ENCODE peak calls at places on chromosomes 2 and 18, in four cellular contexts. One of them, this sample, is unnamed. For H3K79me2, the result is how much of the 10 kb centered on the place peaks cover.

GRCh38 chr2:136920652-136921333 is 155.4 kb downstream of the THSD7B start:
- DNase-seq in trophoblast cell: no peak
- DNase-seq in H9: peak
- DNase-seq in H1: no peak
- DNase-seq in this sample: no peak

GRCh38 chr2:241855245-241855887 is 3.3 kb downstream of the PDCD1 start:
- DNase-seq in H9: no peak
- DNase-seq in H1: no peak
- DNase-seq in trophoblast cell: no peak
- DNase-seq in this sample: no peak

GRCh38 chr2:181461056-181461630 is 4.0 kb downstream of the ITGA4 start:
- DNase-seq in H1: no peak
- DNase-seq in H9: no peak
- DNase-seq in trophoblast cell: no peak
- DNase-seq in this sample: no peak

GRCh38 chr2:150259746-150260145 is 227.7 kb downstream of the RND3 start:
- DNase-seq in H9: no peak
- DNase-seq in H1: no peak
- DNase-seq in trophoblast cell: no peak
- DNase-seq in this sample: peak

GRCh38 chr18:2656237-2657042 is 914 bp downstream of the SMCHD1 start:
- DNase-seq in H1: no peak
- DNase-seq in trophoblast cell: peak
- DNase-seq in H9: peak
- DNase-seq in this sample: peak

GRCh38 chr2:233419626-233420431 is 65.5 kb downstream of the DGKD start:
- DNase-seq in H1: no peak
- DNase-seq in trophoblast cell: no peak
- DNase-seq in H9: no peak
- DNase-seq in this sample: peak

GRCh38 chr2:127106998-127107621 is at the start of gene BIN1:
- DNase-seq in H9: peak
- DNase-seq in H1: peak
- DNase-seq in trophoblast cell: peak
- DNase-seq in this sample: peak

GRCh38 chr18:24446953-24447537 is 13.4 kb upstream of the HRH4 start:
- DNase-seq in trophoblast cell: no peak
- DNase-seq in H9: no peak
- DNase-seq in H1: no peak
- DNase-seq in this sample: no peak

GRCh38 chr2:159096896-159097295 is 128.5 kb downstream of the TANC1 start:
- DNase-seq in H9: no peak
- DNase-seq in trophoblast cell: no peak
- DNase-seq in H1: no peak
- DNase-seq in this sample: no peak

GRCh38 chr2:102778260-102778659 is 16.4 kb downstream of the TMEM182 start:
- DNase-seq in H9: no peak
- DNase-seq in H1: no peak
- DNase-seq in trophoblast cell: no peak
- DNase-seq in this sample: no peak

GRCh38 chr2:233513953-233514655 is 52.5 kb downstream of the USP40 start:
- DNase-seq in H1: no peak
- DNase-seq in trophoblast cell: no peak
- DNase-seq in H9: no peak
- DNase-seq in this sample: no peak

GRCh38 chr2:176356251-176356650 is 87.0 kb downstream of the MTX2 start:
- DNase-seq in trophoblast cell: no peak
- DNase-seq in H1: no peak
- DNase-seq in H9: no peak
- DNase-seq in this sample: no peak

GRCh38 chr2:220744861-220745260 is 827.2 kb downstream of the EPHA4 start:
- DNase-seq in H9: no peak
- DNase-seq in H1: no peak
- DNase-seq in trophoblast cell: no peak
- DNase-seq in this sample: no peak

GRCh38 chr2:211216221-211216620 is 659.8 kb downstream of the CPS1 start:
- DNase-seq in H9: no peak
- DNase-seq in H1: no peak
- DNase-seq in trophoblast cell: peak
- DNase-seq in this sample: peak

GRCh38 chr2:195998070-195998469 is 70.6 kb downstream of the DNAH7 start:
- DNase-seq in H9: no peak
- DNase-seq in H1: no peak
- DNase-seq in trophoblast cell: no peak
- DNase-seq in this sample: no peak

GRCh38 chr2:30695749-30696148 is 111.5 kb downstream of the CAPN13 start:
- DNase-seq in H1: no peak
- DNase-seq in H9: no peak
- DNase-seq in trophoblast cell: no peak
- DNase-seq in this sample: no peak
- H2BK120ac ChIP-seq in H1: no peak
- H2BK120ac ChIP-seq in H9: no peak
- H2BK120ac ChIP-seq in trophoblast cell: no peak
- H2BK120ac ChIP-seq in this sample: no peak

GRCh38 chr2:179859523-179859922 is 1.9 kb downstream of the ZNF385B start:
- DNase-seq in trophoblast cell: no peak
- DNase-seq in H1: no peak
- DNase-seq in H9: no peak
- DNase-seq in this sample: no peak
- H3K79me2 ChIP-seq in trophoblast cell: under half
- H3K79me2 ChIP-seq in H1: under half
- H3K79me2 ChIP-seq in H9: under half
- H3K79me2 ChIP-seq in this sample: under half

GRCh38 chr18:21805771-21806366 is 65.3 kb downstream of the MIB1 start:
- DNase-seq in H1: no peak
- DNase-seq in H9: no peak
- DNase-seq in trophoblast cell: no peak
- DNase-seq in this sample: peak

GRCh38 chr18:21799706-21800105 is 59.1 kb downstream of the MIB1 start:
- DNase-seq in H1: no peak
- DNase-seq in H9: no peak
- DNase-seq in trophoblast cell: no peak
- DNase-seq in this sample: no peak

GRCh38 chr18:21808185-21808584 is 67.6 kb downstream of the MIB1 start:
- DNase-seq in H1: no peak
- DNase-seq in H9: no peak
- DNase-seq in trophoblast cell: no peak
- DNase-seq in this sample: no peak

DNA sequence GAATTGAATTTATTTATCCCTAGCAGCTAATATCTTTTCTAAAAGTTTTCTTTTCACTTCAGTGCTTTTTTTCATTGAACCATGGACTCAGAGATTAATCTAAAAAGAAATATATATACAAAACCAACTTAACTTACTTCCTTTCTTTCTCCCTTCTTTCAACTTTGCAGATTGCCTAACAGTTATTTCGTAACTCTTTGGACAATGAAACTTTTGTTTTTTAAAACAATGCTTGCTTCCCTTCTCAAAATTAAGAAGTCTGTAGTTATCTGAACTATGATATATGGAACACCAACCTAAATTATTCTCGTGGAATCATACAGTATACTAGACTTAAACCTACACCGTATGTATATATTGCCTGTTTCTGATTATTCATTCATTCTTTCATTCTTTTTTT is 62.9 kb downstream of the MIB1 start:
- DNase-seq in trophoblast cell: no peak
- DNase-seq in H1: no peak
- DNase-seq in H9: no peak
- DNase-seq in this sample: no peak
- H3K4me2 ChIP-seq in trophoblast cell: no peak
- H3K4me2 ChIP-seq in H1: no peak
- H3K4me2 ChIP-seq in H9: no peak
- H3K4me2 ChIP-seq in this sample: no peak

GRCh38 chr2:52107124-52107523 is 1075.2 kb upstream of the NRXN1 start:
- DNase-seq in H9: no peak
- DNase-seq in H1: no peak
- DNase-seq in trophoblast cell: no peak
- DNase-seq in this sample: no peak
- H2BK120ac ChIP-seq in H9: no peak
- H2BK120ac ChIP-seq in H1: no peak
- H2BK120ac ChIP-seq in trophoblast cell: no peak
- H2BK120ac ChIP-seq in this sample: no peak

DNA sequence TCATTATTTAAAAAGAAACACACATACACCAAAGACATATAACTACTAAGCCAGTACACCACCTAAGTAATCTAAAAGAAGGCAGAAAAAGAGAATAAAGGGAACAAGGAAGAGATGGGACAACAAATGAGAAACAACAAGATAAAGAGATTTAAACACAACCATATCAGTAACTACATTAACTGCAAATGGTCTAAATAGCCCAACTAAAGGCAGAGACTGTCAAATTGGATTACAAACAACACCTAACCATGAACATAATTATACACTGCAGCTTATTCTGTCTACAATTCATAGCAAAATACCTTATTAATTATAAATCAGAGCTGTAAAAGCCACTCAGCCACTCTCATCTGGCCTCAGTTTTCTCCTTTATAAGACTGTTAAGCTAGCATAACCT is 15.0 kb downstream of the PPP4R1 start:
- DNase-seq in H1: no peak
- DNase-seq in trophoblast cell: no peak
- DNase-seq in H9: no peak
- DNase-seq in this sample: no peak
- H3K79me2 ChIP-seq in H1: half or more
- H3K79me2 ChIP-seq in trophoblast cell: under half
- H3K79me2 ChIP-seq in H9: under half
- H3K79me2 ChIP-seq in this sample: under half

GRCh38 chr2:12096425-12096824 is 350.0 kb downstream of the LPIN1 start:
- DNase-seq in H1: peak
- DNase-seq in H9: peak
- DNase-seq in trophoblast cell: no peak
- DNase-seq in this sample: no peak
- H3K4me2 ChIP-seq in H1: peak
- H3K4me2 ChIP-seq in H9: peak
- H3K4me2 ChIP-seq in trophoblast cell: no peak
- H3K4me2 ChIP-seq in this sample: no peak

GRCh38 chr2:85796046-85796548 is 42.3 kb downstream of the ATOH8 start:
- DNase-seq in H1: no peak
- DNase-seq in trophoblast cell: no peak
- DNase-seq in H9: no peak
- DNase-seq in this sample: no peak
- H2BK120ac ChIP-seq in H1: no peak
- H2BK120ac ChIP-seq in trophoblast cell: no peak
- H2BK120ac ChIP-seq in H9: no peak
- H2BK120ac ChIP-seq in this sample: no peak

DNA sequence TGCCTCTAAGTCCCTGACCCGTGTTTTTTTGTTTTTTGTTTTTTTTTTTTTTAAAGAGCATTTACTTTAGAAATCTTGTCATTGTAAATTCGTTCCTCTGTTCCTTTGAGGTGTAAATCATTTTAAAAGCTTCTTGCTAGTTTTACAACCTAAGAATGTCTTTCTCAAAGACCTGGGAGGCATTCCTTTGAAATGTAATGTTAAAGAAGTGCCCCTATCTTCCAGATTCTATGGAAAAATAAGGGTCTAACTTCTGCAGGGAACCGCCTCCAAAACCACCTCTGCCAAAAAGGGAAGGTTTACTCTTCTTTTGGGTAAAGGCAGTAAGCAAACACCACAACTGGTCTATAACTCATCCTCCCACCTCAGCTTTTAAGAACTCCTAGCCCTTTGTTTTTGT is 259.6 kb upstream of the ZNF804A start:
- DNase-seq in H1: no peak
- DNase-seq in H9: no peak
- DNase-seq in trophoblast cell: no peak
- DNase-seq in this sample: peak
- H3K79me2 ChIP-seq in H1: under half
- H3K79me2 ChIP-seq in H9: under half
- H3K79me2 ChIP-seq in trophoblast cell: under half
- H3K79me2 ChIP-seq in this sample: under half

DNA sequence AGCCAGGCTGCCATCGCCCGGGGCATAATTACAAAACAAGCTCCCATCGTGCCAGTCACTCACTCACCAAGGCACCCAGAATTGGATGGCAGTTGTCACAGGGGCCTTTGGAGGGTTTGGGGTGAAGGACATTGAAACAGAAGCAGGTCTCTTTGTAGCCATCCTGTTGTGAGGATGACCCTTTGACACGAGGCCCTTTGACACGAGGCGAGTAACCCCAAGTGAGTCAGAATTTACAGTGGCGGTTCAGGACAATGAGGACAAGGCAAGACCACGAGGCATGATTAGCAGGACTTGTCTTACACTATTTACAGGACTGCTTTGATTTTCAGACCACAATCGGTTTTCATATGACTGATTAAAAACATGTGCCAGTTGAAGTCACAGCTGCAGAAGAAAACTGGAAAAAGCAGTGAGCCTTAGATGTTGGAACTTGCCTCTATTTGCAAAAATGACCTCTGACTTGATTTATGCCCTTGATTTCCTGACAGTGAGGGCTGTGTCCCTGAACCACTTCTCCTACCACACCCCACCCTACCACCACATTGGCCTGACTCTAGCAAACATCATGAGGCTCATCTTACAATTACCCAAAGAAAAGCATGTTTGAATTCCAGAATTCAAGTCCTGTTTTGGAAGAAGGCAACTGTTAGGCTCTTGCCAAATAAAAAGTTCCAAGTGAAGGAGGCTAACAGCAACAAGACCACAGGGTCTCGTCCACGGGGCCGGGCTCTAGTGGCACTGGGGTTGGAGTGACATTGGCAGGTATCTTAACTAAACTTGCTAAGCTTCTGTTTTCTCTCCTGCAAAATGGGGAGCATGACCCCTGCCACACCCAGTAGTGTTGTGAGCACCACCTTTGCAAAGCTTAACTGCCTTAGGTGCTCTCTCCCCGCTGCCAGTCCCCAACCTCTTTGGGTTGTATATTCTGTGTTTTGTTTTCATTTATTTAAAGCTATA is 64.4 kb upstream of the FOSL2 start:
- DNase-seq in trophoblast cell: no peak
- DNase-seq in H9: no peak
- DNase-seq in H1: no peak
- DNase-seq in this sample: no peak
- H3K4me2 ChIP-seq in trophoblast cell: no peak
- H3K4me2 ChIP-seq in H9: no peak
- H3K4me2 ChIP-seq in H1: no peak
- H3K4me2 ChIP-seq in this sample: no peak

This sample was measured in mesendoderm.